ENCODE peak calls at places on chromosomes 11 and 22, in eight cellular contexts. F is sigmoid colon, L is gastrocnemius medialis, H is heart left ventricle, J is suprapubic skin, X is stomach, V is A549, W is Peyer's patch. A is an unnamed sample.

GRCh38 chr11:118605116-118605867 is 2.1 kb upstream of the PHLDB1 start:
- DNase-seq in J (peak; percentile 90), F (peak; percentile 95), X (peak; percentile 45), H (peak; percentile 81), L (peak; percentile 60), V (no peak), W (peak; percentile 70), A (peak; percentile 82)

GRCh38 chr11:17428930-17429329 is 40.5 kb upstream of the KCNJ11 start:
- DNase-seq in J (no peak), W (no peak), H (no peak), L (no peak), F (no peak), V (no peak), X (no peak), A (no peak)

GRCh38 chr22:45263790-45264269 is 20.9 kb upstream of the UPK3A start:
- DNase-seq in J (no peak), X (peak; percentile 78), F (peak; percentile 93), W (peak; percentile 77), L (peak; percentile 60), V (peak; percentile 81), H (peak; percentile 84), A (peak; percentile 87)

GRCh38 chr11:6319879-6320410 is 356 bp downstream of the CAVIN3 start:
- DNase-seq in J (peak; percentile 92), W (peak; percentile 79), X (peak; percentile 86), H (peak; percentile 95), F (peak; percentile 96), L (peak; percentile 85), V (peak; percentile 83), A (peak; percentile 94)

GRCh38 chr22:42801537-42802165 is 55.4 kb downstream of the ARFGAP3 start:
- DNase-seq in V (no peak), X (no peak), H (no peak), L (no peak), J (no peak), F (peak; percentile 56), W (no peak), A (peak; percentile 6)

GRCh38 chr11:73236879-73237278 is 18.8 kb downstream of the P2RY2 start:
- DNase-seq in V (peak; percentile 69), F (no peak), H (peak; percentile 74), L (peak; percentile 64), X (peak; percentile 61), J (no peak), W (peak; percentile 73), A (peak; percentile 73)

GRCh38 chr11:101915811-101916291 is 471 bp downstream of the ANGPTL5 start:
- DNase-seq in V (peak; percentile 22), X (no peak), J (no peak), F (no peak), W (no peak), L (no peak), H (no peak), A (no peak)

GRCh38 chr11:67418476-67419281 is 3.2 kb downstream of the CARNS1 start:
- DNase-seq in V (no peak), L (no peak), W (peak; percentile 78), H (no peak), X (peak; percentile 67), J (no peak), F (no peak), A (no peak)

GRCh38 chr11:111918390-111919256 is at the start of gene C11orf52:
- DNase-seq in L (peak; percentile 75), H (no peak), W (peak; percentile 85), J (peak; percentile 75), F (no peak), X (peak; percentile 89), V (no peak), A (no peak)

GRCh38 chr22:36873614-36874308 is 13.0 kb downstream of the NCF4 start:
- DNase-seq in H (no peak), X (peak; percentile 62), W (peak; percentile 59), F (no peak), J (no peak), L (no peak), V (peak; percentile 67), A (peak; percentile 34)

GRCh38 chr11:43823851-43824250 is 56.8 kb upstream of the ALKBH3 start:
- DNase-seq in V (no peak), J (no peak), W (no peak), H (no peak), X (no peak), F (no peak), L (no peak), A (no peak)

GRCh38 chr11:3225159-3225758 is 6.6 kb upstream of the MRGPRG start:
- DNase-seq in L (no peak), J (peak; percentile 59), H (peak; percentile 49), V (no peak), W (no peak), F (peak; percentile 58), X (no peak), A (no peak)

GRCh38 chr22:36467946-36468345 is 13.5 kb downstream of the TXN2 start:
- DNase-seq in V (peak; percentile 33), H (peak; percentile 76), J (no peak), F (no peak), L (peak; percentile 82), W (no peak), X (no peak), A (no peak)

GRCh38 chr22:49925525-49926128 is 7.2 kb downstream of the CRELD2 start:
- DNase-seq in V (no peak), W (peak; percentile 87), H (no peak), L (no peak), J (no peak), F (no peak), X (no peak), A (no peak)

GRCh38 chr22:41394012-41394356 is 12.2 kb downstream of the TEF start:
- DNase-seq in X (no peak), J (no peak), L (no peak), H (no peak), F (no peak), V (no peak), W (no peak), A (no peak)

GRCh38 chr11:70921804-70922203 is 330.6 kb downstream of the SHANK2 start:
- DNase-seq in V (no peak), H (no peak), X (no peak), L (no peak), F (no peak), J (no peak), W (no peak), A (no peak)
- H3K9me3 ChIP-seq in V (peaks cover 29% of the 10 kb centered on the region), H (peaks cover 35% of the 10 kb centered on the region), X (peaks cover 33% of the 10 kb centered on the region), L (no peaks in the 10 kb centered on the region), F (peaks cover 20% of the 10 kb centered on the region), J (peaks cover 13% of the 10 kb centered on the region), W (no peaks in the 10 kb centered on the region), A (no peaks in the 10 kb centered on the region)

GRCh38 chr11:124622531-124623451 is at the start of gene TBRG1:
- DNase-seq in L (peak; percentile 80), J (peak; percentile 94), W (peak; percentile 95), V (peak; percentile 88), H (peak; percentile 91), F (peak; percentile 94), X (peak; percentile 86), A (peak; percentile 96)
- TF ChIP-seq POLR2A in L (peak; percentile 86), J (peak; percentile 91), W (peak; percentile 83), V (peak; percentile 89), H (peak; percentile 72), F (peak; percentile 88), X (no peak), A (peak; percentile 26)

GRCh38 chr11:98153752-98154151 is 867.0 kb upstream of the CNTN5 start:
- DNase-seq in W (no peak), F (no peak), H (no peak), X (no peak), V (no peak), J (no peak), L (no peak), A (no peak)

DNA sequence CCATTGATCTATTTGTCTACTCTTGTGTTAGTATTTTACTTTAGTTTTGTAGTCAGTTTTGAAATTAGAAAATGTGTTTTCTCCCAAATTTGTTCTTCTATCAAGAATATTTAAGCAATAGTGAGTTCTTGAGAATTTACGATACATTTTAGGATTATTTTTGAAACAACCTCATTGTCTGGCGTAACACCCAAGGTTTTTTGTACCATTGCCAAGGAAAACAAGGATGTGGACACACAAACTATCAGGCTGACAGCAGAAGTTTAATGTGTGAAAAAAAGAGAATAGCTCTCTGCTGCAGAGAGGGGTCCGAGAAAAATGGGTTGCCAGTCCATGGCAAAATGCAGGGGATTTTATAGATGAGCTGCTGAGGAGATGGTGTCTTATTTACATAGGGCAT is 865.1 kb upstream of the CNTN5 start:
- DNase-seq in H (no peak), W (no peak), F (no peak), V (no peak), X (no peak), J (no peak), L (no peak), A (no peak)
- H3K9me3 ChIP-seq in H (peaks cover 2% of the 10 kb centered on the region), W (no peaks in the 10 kb centered on the region), F (no peaks in the 10 kb centered on the region), V (no peaks in the 10 kb centered on the region), X (peaks cover 2% of the 10 kb centered on the region), J (no peaks in the 10 kb centered on the region), L (no peaks in the 10 kb centered on the region), A (no peaks in the 10 kb centered on the region)

GRCh38 chr11:96127596-96127959 is 203.7 kb upstream of the MTMR2 start:
- DNase-seq in F (no peak), L (no peak), W (no peak), J (no peak), X (no peak), V (no peak), H (no peak), A (no peak)
- TF ChIP-seq POLR2A in F (no peak), L (no peak), W (no peak), J (no peak), X (no peak), V (no peak), H (no peak), A (no peak)

DNA sequence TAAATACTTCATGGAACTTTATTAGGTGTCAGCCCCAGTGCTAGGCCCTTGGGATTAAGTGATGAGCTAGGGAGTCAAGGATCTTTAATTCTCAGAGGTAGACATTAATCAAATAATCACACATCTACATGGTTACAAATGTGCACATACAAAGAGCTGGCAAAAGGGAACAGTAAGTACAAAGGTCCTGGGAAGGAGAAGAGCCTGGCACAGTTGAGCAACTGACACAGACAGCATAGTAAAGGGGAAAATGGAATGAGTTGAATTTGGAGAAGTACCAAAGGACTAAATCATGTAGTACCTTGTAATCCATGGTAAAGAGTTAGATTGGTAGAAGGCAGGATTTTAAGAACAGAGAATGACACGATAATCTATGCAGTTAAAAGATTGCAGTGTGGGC is 116.3 kb downstream of the APIP start:
- DNase-seq in F (no peak), H (no peak), X (no peak), L (no peak), J (no peak), W (no peak), V (no peak), A (no peak)
- H3K9me3 ChIP-seq in F (no peaks in the 10 kb centered on the region), H (no peaks in the 10 kb centered on the region), X (no peaks in the 10 kb centered on the region), L (no peaks in the 10 kb centered on the region), J (no peaks in the 10 kb centered on the region), W (no peaks in the 10 kb centered on the region), V (peaks cover 5% of the 10 kb centered on the region), A (no peaks in the 10 kb centered on the region)